ENCODE peak calls at places on chromosomes 11 and 22, in five cellular contexts. B is NB4, C is glutamatergic neuron, P is AG09319, O is psoas muscle. X is an unnamed sample.

GRCh38 chr11:124644426-124645280 is 22.0 kb downstream of the TBRG1 start:
- DNase-seq in B (peak), C (peak), P (peak), O (peak), X (peak)

GRCh38 chr11:47248664-47249377 is at the start of gene ACP2:
- DNase-seq in B (peak), C (peak), P (no peak), O (peak), X (peak)

GRCh38 chr11:5807580-5807979 is 1.1 kb upstream of the OR52N2 start:
- DNase-seq in B (no peak), C (no peak), P (no peak), O (no peak), X (no peak)

GRCh38 chr22:35306350-35306967 is 6.8 kb downstream of the TOM1 start:
- DNase-seq in B (no peak), C (no peak), P (no peak), O (no peak), X (peak)

GRCh38 chr11:65444314-65445051 is 21.9 kb downstream of the NEAT1 start:
- DNase-seq in B (no peak), C (no peak), P (no peak), O (peak), X (no peak)

GRCh38 chr11:130549393-130549999 is 101.1 kb downstream of the ADAMTS15 start:
- DNase-seq in B (peak), C (no peak), P (no peak), O (no peak), X (no peak)

GRCh38 chr22:27399161-27399560 is 402.4 kb downstream of the MN1 start:
- DNase-seq in B (no peak), C (no peak), P (no peak), O (no peak), X (no peak)

GRCh38 chr11:73321342-73322110 is 13.4 kb downstream of the ARHGEF17 start:
- DNase-seq in B (peak), C (peak), P (no peak), O (peak), X (peak)

GRCh38 chr22:22241554-22241898 is 3.1 kb upstream of the VPREB1 start:
- DNase-seq in B (no peak), C (no peak), P (no peak), O (no peak), X (no peak)

GRCh38 chr22:49026476-49027121 is 801.1 kb downstream of the BRD1 start:
- DNase-seq in B (peak), C (no peak), P (no peak), O (peak), X (no peak)

GRCh38 chr22:49724893-49725489 is 102.7 kb downstream of the BRD1 start:
- DNase-seq in B (peak), C (no peak), P (no peak), O (peak), X (peak)

GRCh38 chr11:44316388-44317240 is 6.7 kb upstream of the ALX4 start:
- DNase-seq in B (peak), C (peak), P (no peak), O (no peak), X (peak)

GRCh38 chr11:44939673-44940072 is 11.0 kb downstream of the TP53I11 start:
- DNase-seq in B (peak), C (no peak), P (no peak), O (peak), X (no peak)

GRCh38 chr11:82718307-82718706 is 15.4 kb downstream of the FAM181B start:
- DNase-seq in B (peak), C (peak), P (no peak), O (no peak), X (peak)

GRCh38 chr22:50118557-50119168 is 28.9 kb downstream of the MOV10L1 start:
- DNase-seq in B (peak), C (no peak), P (peak), O (no peak), X (no peak)

GRCh38 chr11:88414981-88415391 is 77.5 kb upstream of the CTSC start:
- DNase-seq in B (peak), C (no peak), P (no peak), O (no peak), X (no peak)

GRCh38 chr22:47197735-47198500 is 435.5 kb downstream of the TBC1D22A start:
- DNase-seq in B (no peak), C (no peak), P (no peak), O (peak), X (no peak)

GRCh38 chr11:61195016-61195695 is 8.2 kb upstream of the PGA3 start:
- DNase-seq in B (no peak), C (no peak), P (no peak), O (no peak), X (no peak)

GRCh38 chr22:24341657-24342056 is 71.0 kb downstream of the SPECC1L start:
- DNase-seq in B (no peak), C (no peak), P (no peak), O (no peak), X (no peak)

GRCh38 chr22:24503137-24503850 is 8.2 kb downstream of the UPB1 start:
- DNase-seq in B (peak), C (peak), P (no peak), O (peak), X (peak)

GRCh38 chr11:93197383-93198220 is at the start of gene SLC36A4:
- DNase-seq in B (peak), C (peak), P (peak), O (peak), X (peak)

GRCh38 chr22:35301370-35301874 is 1.7 kb downstream of the TOM1 start:
- DNase-seq in B (peak), C (no peak), P (peak), O (peak), X (no peak)

GRCh38 chr11:1701041-1701807 is 4.2 kb downstream of the KRTAP5-6 start:
- DNase-seq in B (peak), C (no peak), P (no peak), O (no peak), X (no peak)
- TF ChIP-seq CTCF in B (no peak), C (no peak), P (no peak), O (no peak), X (no peak)

GRCh38 chr11:35458846-35459245 is 39.5 kb upstream of the SLC1A2 start:
- DNase-seq in B (no peak), C (no peak), P (no peak), O (no peak), X (no peak)

GRCh38 chr11:35466058-35466457 is 46.7 kb upstream of the SLC1A2 start:
- DNase-seq in B (no peak), C (no peak), P (no peak), O (no peak), X (no peak)

GRCh38 chr11:35461917-35462316 is 42.6 kb upstream of the SLC1A2 start:
- DNase-seq in B (no peak), C (no peak), P (no peak), O (no peak), X (no peak)

GRCh38 chr11:35463211-35463810 is 44.0 kb upstream of the SLC1A2 start:
- DNase-seq in B (no peak), C (no peak), P (no peak), O (no peak), X (no peak)

GRCh38 chr11:35464308-35464707 is 45.0 kb upstream of the SLC1A2 start:
- DNase-seq in B (no peak), C (no peak), P (no peak), O (no peak), X (no peak)
- TF ChIP-seq CTCF in B (no peak), C (no peak), P (peak), O (no peak), X (no peak)

DNA sequence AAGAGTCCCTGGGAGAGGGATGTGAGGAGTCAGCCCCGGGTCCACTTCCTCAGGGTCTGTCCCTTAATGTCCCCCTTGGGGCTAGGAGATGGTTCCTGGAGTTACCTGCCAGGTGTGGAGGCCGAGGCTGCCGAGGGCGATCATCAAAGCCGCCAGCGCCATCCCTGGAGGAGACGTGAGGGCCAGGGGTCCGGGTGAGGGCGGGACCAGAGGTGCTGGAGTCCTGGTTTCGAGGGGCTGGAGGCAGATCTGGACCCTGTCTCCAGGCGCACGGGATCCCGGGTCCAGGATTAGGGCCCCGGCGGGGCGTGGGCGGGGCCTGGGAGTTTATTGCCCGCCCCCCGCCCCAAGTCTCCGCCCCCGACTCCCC is at the start of gene ART5:
- DNase-seq in B (no peak), C (no peak), P (no peak), O (no peak), X (no peak)
- TF ChIP-seq CTCF in B (no peak), C (no peak), P (no peak), O (no peak), X (no peak)

DNA sequence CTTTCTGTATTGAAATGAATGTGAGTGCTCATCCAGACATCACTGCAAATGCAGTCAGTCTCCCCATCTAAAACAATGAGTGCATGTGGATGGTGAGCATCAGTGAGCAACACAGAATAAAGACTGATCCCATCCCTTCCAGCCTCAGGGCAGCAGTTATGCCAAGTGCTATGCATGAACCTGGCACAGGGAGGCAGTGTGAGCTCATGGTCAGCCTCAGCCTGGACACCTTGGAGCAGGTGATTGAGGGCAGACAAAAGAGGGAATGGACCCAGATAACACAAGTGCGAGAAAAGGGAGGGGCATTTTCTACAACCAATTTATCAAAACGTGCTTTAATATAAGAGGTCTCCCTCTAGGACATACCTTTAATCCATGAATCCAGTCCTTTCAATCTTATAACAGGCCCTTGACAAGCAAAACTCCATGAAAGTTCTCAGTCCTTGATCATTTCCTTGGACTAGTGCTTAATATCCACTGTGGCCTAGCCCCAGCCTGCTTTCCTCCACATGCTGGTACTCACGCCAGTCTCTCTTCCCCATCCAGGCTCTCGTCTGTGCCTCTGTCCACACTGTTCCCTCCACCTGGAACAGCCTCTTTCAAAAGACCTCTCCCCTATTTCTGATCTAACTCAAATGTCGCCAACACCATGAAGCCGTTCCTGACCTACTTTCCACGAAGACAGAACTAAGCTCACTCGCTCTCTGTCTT is 50.5 kb upstream of the LRRC55 start:
- DNase-seq in B (peak), C (peak), P (no peak), O (no peak), X (peak)
- TF ChIP-seq CTCF in B (peak), C (peak), P (peak), O (peak), X (peak)

GRCh38 chr11:1560618-1561251 is 11.3 kb downstream of the DUSP8 start:
- DNase-seq in B (no peak), C (peak), P (no peak), O (peak), X (no peak)
- TF ChIP-seq CTCF in B (no peak), C (no peak), P (no peak), O (no peak), X (no peak)

X was measured in nephron progenitor cell.